ENCODE peak calls at places on chromosome 22, in ten cellular contexts. A, I, U, B, K, E, J, Q, C and V are unnamed samples.

GRCh38 chr22:43878079-43878795 is 13.6 kb downstream of the PNPLA5 start:
- DNase-seq in A (no peak), I (no peak), U (no peak), B (no peak), K (peak; percentile 21), E (no peak), J (no peak), Q (peak; percentile 27), C (no peak), V (no peak)

GRCh38 chr22:41288245-41288946 is 2.4 kb upstream of the RANGAP1 start:
- DNase-seq in A (no peak), I (no peak), U (peak; percentile 80), B (peak; percentile 71), K (peak; percentile 88), E (peak; percentile 53), J (no peak), Q (no peak), C (no peak), V (no peak)

GRCh38 chr22:26893711-26894110 is 236.3 kb downstream of the MIAT start:
- DNase-seq in A (no peak), I (no peak), U (no peak), B (no peak), K (no peak), E (no peak), J (no peak), Q (no peak), C (no peak), V (no peak)

GRCh38 chr22:46767249-46767985 is 5.0 kb downstream of the TBC1D22A start:
- DNase-seq in A (peak; percentile 32), I (no peak), U (no peak), B (no peak), K (no peak), E (no peak), J (no peak), Q (peak; percentile 68), C (no peak), V (no peak)

GRCh38 chr22:48548391-48548790 is 1279.3 kb downstream of the BRD1 start:
- DNase-seq in A (no peak), I (no peak), U (no peak), B (no peak), K (no peak), E (no peak), J (no peak), Q (no peak), C (no peak), V (no peak)

GRCh38 chr22:48376936-48377335 is 1450.7 kb downstream of the BRD1 start:
- DNase-seq in A (no peak), I (no peak), U (no peak), B (no peak), K (no peak), E (no peak), J (no peak), Q (peak; percentile 51), C (no peak), V (no peak)

GRCh38 chr22:17268501-17269223 is 49.4 kb upstream of the ADA2 start:
- DNase-seq in A (no peak), I (no peak), U (no peak), B (no peak), K (no peak), E (no peak), J (no peak), Q (no peak), C (no peak), V (no peak)

GRCh38 chr22:33328789-33329296 is 270.7 kb upstream of the SYN3 start:
- DNase-seq in A (no peak), I (no peak), U (no peak), B (peak; percentile 47), K (peak; percentile 86), E (peak; percentile 96), J (no peak), Q (no peak), C (no peak), V (no peak)

GRCh38 chr22:40517631-40518030 is 118.9 kb downstream of the MRTFA start:
- DNase-seq in A (no peak), I (no peak), U (no peak), B (no peak), K (no peak), E (no peak), J (no peak), Q (no peak), C (no peak), V (no peak)

GRCh38 chr22:45105281-45105700 is 58.4 kb upstream of the NUP50 start:
- DNase-seq in A (no peak), I (no peak), U (no peak), B (no peak), K (peak; percentile 97), E (no peak), J (no peak), Q (no peak), C (no peak), V (no peak)

GRCh38 chr22:47629791-47630655 is 867.6 kb downstream of the TBC1D22A start:
- DNase-seq in A (no peak), I (no peak), U (no peak), B (no peak), K (no peak), E (no peak), J (no peak), Q (no peak), C (no peak), V (no peak)

GRCh38 chr22:33579448-33580093 is 340.7 kb downstream of the LARGE1 start:
- DNase-seq in A (no peak), I (no peak), U (no peak), B (peak; percentile 41), K (peak; percentile 38), E (peak; percentile 58), J (peak; percentile 43), Q (no peak), C (peak; percentile 69), V (no peak)

DNA sequence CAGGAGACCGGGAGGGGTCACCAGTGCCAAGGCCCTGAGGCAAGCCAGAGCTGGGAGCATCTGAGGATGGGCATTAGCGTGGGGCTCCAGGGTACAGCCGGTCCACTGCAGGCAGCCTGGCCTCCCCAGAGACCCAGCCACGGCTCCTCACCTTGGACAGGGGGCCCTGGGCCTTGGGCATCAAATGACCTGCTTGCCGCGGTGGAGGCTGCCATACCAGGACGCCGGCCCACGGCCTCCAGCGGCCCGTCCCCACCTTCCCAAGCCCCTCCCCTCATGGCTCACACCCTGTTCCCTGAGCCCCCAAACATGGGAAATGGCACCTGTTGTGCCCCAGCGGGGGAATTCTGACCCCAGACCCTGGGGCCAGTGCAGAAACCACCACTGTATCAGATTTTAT is 12.7 kb upstream of the RTN4R start:
- DNase-seq in A (no peak), I (no peak), U (no peak), B (no peak), K (no peak), E (no peak), J (no peak), Q (no peak), C (no peak), V (no peak)
- H3K4me3 ChIP-seq in A (no peak overlapping the region), I (no peak overlapping the region), U (no peak overlapping the region), B (no peak overlapping the region), K (no peak overlapping the region), E (no peak overlapping the region), J (no peak overlapping the region), Q (no peak overlapping the region), C (no peak overlapping the region), V (no peak overlapping the region)

GRCh38 chr22:23278883-23279675 is 98.8 kb downstream of the BCR start:
- DNase-seq in A (peak; percentile 81), I (no peak), U (peak; percentile 20), B (peak; percentile 32), K (no peak), E (no peak), J (no peak), Q (no peak), C (peak; percentile 80), V (no peak)
- H3K27ac ChIP-seq in A (peak overlapping the region; percentile 78), I (peak overlapping the region; percentile 85), U (no peak overlapping the region), B (peak overlapping the region; percentile 56), K (no peak overlapping the region), E (no peak overlapping the region), J (peak overlapping the region; percentile 18), Q (peak overlapping the region; percentile 58), C (peak overlapping the region; percentile 44), V (no peak overlapping the region)

DNA sequence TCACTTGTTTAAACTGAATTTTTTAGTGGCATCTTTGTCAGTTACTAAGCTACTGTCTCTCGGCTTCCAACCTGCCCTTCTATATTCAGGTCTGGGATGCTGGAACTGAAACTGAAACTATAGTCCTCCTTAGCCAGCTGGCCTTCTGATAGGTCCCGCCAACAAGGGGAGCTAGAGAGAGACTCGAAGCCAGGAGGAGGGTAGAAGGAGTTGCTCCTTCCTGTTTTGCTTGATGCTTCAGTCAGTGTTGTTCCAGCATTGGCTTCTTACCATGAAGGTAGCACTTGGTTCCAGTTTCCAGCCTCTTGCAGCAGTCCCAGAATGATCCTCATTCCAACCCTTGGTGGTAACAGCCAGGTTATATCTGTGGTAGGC is 32.9 kb upstream of the HORMAD2 start:
- DNase-seq in A (no peak), I (no peak), U (no peak), B (no peak), K (peak; percentile 25), E (no peak), J (no peak), Q (no peak), C (no peak), V (no peak)
- H3K4me3 ChIP-seq in A (no peak overlapping the region), I (no peak overlapping the region), U (no peak overlapping the region), B (no peak overlapping the region), K (no peak overlapping the region), E (no peak overlapping the region), J (no peak overlapping the region), Q (no peak overlapping the region), C (no peak overlapping the region), V (no peak overlapping the region)

GRCh38 chr22:19526076-19526701 is 2.0 kb upstream of the CLDN5 start:
- DNase-seq in A (no peak), I (no peak), U (no peak), B (no peak), K (no peak), E (no peak), J (no peak), Q (peak; percentile 52), C (no peak), V (no peak)

GRCh38 chr22:19526702-19527111 is 2.5 kb upstream of the CLDN5 start:
- DNase-seq in A (no peak), I (no peak), U (no peak), B (no peak), K (no peak), E (no peak), J (no peak), Q (peak; percentile 46), C (no peak), V (no peak)

GRCh38 chr22:19525666-19526065 is 1.5 kb upstream of the CLDN5 start:
- DNase-seq in A (no peak), I (no peak), U (no peak), B (no peak), K (no peak), E (no peak), J (no peak), Q (peak; percentile 13), C (no peak), V (no peak)

GRCh38 chr22:19527861-19528417 is 3.7 kb upstream of the CLDN5 start:
- DNase-seq in A (no peak), I (no peak), U (no peak), B (no peak), K (peak; percentile 38), E (peak; percentile 33), J (no peak), Q (peak; percentile 51), C (no peak), V (no peak)

DNA sequence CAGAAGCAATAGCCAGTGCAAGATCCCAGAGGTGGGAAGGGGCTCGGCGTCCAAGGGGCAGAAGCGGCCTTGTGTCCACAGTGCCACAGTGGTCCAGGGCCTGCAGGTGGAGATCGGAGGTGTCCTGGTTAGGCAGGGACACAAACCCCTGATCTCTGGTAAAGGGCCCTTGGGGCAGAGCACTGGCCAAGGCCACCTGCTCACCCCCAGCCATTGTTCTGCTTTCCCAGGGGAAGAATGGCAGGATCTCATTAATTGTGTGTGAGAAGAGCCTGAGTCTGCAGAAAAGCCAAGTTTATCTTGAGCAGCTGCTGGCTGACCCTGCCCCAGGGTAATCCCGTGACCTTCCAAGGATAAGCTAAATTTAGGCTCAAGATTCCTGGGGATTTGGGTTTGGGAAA is 3.1 kb upstream of the CLDN5 start:
- DNase-seq in A (no peak), I (no peak), U (peak; percentile 73), B (no peak), K (no peak), E (no peak), J (no peak), Q (peak; percentile 56), C (no peak), V (no peak)
- H3K27ac ChIP-seq in A (no peak overlapping the region), I (no peak overlapping the region), U (no peak overlapping the region), B (no peak overlapping the region), K (no peak overlapping the region), E (no peak overlapping the region), J (no peak overlapping the region), Q (peak overlapping the region; percentile 60), C (peak overlapping the region; percentile 5), V (no peak overlapping the region)